ENCODE peak calls at places on chromosomes 13 and 19, in four cellular contexts. N is HL-60, U is GM12878, A is K562. I is an unnamed sample.

GRCh38 chr13:46106839-46107371 is 2.1 kb upstream of the CPB2 start:
- DNase-seq in N (no peak), U (no peak), A (no peak), I (no peak)

GRCh38 chr19:46840157-46840942 is 10.3 kb downstream of the AP2S1 start:
- DNase-seq in N (no peak), U (no peak), A (peak), I (peak)

GRCh38 chr19:45591004-45591637 is 6.5 kb upstream of the OPA3 start:
- DNase-seq in N (no peak), U (no peak), A (peak), I (no peak)

GRCh38 chr13:110512198-110512740 is 49.3 kb downstream of the RAB20 start:
- DNase-seq in N (no peak), U (no peak), A (no peak), I (no peak)

GRCh38 chr19:10604460-10604980 is 17.4 kb upstream of the AP1M2 start:
- DNase-seq in N (no peak), U (peak), A (peak), I (peak)

GRCh38 chr13:39448831-39449230 is 154.2 kb downstream of the LHFPL6 start:
- DNase-seq in N (no peak), U (no peak), A (no peak), I (no peak)

GRCh38 chr19:10815969-10816635 is 19.9 kb downstream of the TMED1 start:
- DNase-seq in N (no peak), U (no peak), A (no peak), I (no peak)

GRCh38 chr19:40740747-40741146 is 9.5 kb downstream of the ACTMAP start:
- DNase-seq in N (no peak), U (no peak), A (no peak), I (no peak)

GRCh38 chr19:44741841-44742352 is 6.6 kb upstream of the BCL3 start:
- DNase-seq in N (peak), U (no peak), A (peak), I (no peak)

GRCh38 chr19:56087647-56088346 is 33.3 kb downstream of the ZNF787 start:
- DNase-seq in N (no peak), U (no peak), A (no peak), I (peak)

GRCh38 chr13:97122381-97122996 is 99.6 kb upstream of the MBNL2 start:
- DNase-seq in N (no peak), U (no peak), A (no peak), I (no peak)

GRCh38 chr13:109199280-109199679 is 569.9 kb downstream of the MYO16 start:
- DNase-seq in N (no peak), U (no peak), A (no peak), I (no peak)

GRCh38 chr19:3222709-3223108 is 1.8 kb upstream of the CELF5 start:
- DNase-seq in N (no peak), U (no peak), A (no peak), I (no peak)

GRCh38 chr19:38721977-38722773 is 22.1 kb downstream of the CAPN12 start:
- DNase-seq in N (no peak), U (no peak), A (no peak), I (no peak)

GRCh38 chr13:109783447-109783814 is 3.0 kb downstream of the IRS2 start:
- DNase-seq in N (no peak), U (no peak), A (no peak), I (no peak)

GRCh38 chr19:17234911-17235617 is 9.0 kb downstream of the OCEL1 start:
- DNase-seq in N (no peak), U (no peak), A (peak), I (peak)

GRCh38 chr19:42229855-42230331 is 9.8 kb downstream of the ZNF526 start:
- DNase-seq in N (no peak), U (no peak), A (peak), I (no peak)

GRCh38 chr19:42515241-42515832 is 12.9 kb downstream of the CEACAM1 start:
- DNase-seq in N (no peak), U (no peak), A (no peak), I (no peak)

GRCh38 chr13:28659611-28659970 is 661 bp downstream of the POMP start:
- DNase-seq in N (no peak), U (no peak), A (peak), I (no peak)

GRCh38 chr19:34577531-34578101 is 96.1 kb downstream of the WTIP start:
- DNase-seq in N (no peak), U (no peak), A (no peak), I (no peak)

GRCh38 chr13:103351035-103351828 is 285.0 kb upstream of the SLC10A2 start:
- DNase-seq in N (no peak), U (no peak), A (no peak), I (no peak)

GRCh38 chr19:41951686-41952172 is 7.4 kb downstream of the RABAC1 start:
- DNase-seq in N (no peak), U (no peak), A (peak), I (peak)

GRCh38 chr13:96025283-96025682 is 27.9 kb downstream of the UGGT2 start:
- DNase-seq in N (no peak), U (no peak), A (no peak), I (no peak)

GRCh38 chr13:57045816-57046691 is 94.7 kb upstream of the PRR20A start:
- DNase-seq in N (no peak), U (no peak), A (no peak), I (no peak)

GRCh38 chr13:44819245-44819644 is 170.0 kb downstream of the NUFIP1 start:
- DNase-seq in N (no peak), U (no peak), A (no peak), I (no peak)

GRCh38 chr13:87893186-87893585 is 222.0 kb downstream of the SLITRK5 start:
- DNase-seq in N (no peak), U (no peak), A (no peak), I (no peak)

DNA sequence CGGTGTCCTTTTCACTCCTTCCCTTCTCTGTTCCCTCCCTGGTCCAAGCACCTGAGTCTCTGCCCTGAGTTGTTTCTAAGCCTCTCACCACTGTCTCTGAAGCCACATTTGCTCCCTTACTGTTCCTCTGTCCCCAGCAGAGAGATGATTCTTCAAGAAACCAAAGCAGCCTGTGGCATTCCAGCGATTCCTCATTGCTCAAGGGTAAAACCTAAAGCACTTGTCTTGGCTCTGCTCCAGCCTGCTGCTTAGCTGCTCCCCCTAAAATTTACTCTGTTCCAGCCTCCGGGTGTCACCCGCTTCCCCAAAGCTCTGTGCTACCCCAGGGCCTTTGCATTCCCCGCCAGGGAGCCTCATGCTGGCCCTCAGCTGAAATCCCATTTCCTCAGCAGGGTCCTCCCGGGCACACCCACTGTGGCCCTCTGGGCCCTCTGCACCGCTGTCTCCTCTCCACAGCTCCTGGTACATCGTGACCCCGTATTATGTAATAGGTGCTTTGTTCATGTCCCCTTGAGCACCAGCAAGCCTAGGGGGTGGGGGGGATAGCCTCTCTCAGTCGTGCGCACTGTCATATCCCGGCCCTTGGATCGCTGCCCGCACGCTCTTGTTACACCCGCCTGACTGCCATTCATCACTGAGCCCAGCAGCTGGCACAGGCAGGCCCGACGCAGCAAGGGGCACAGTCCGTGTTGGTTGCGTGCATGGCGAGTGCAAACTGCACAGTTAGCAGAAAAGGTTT is 15.8 kb downstream of the TECR start:
- DNase-seq in N (no peak), U (no peak), A (no peak), I (no peak)
- TF ChIP-seq SPI1 in N (no peak), U (no peak), A (no peak), I (no peak)

DNA sequence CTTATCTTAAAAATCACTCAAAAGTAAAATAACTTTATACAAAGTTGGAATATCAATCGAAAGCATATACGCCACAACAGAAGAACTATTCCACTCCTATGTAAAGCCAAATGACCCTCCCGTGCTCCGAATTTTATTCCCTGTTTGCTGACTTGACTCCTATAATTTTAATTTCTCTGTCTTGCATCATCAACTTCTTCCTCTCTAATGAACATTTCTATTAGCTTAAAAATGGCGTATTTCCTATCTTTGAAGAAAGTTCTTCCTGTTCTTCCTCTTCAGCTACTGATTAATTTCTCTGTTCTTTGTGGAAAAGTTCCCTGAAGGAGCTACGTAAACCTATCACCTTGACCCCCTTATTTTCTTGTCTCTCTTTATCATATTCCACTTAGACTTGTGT is 389.3 kb downstream of the LMO7 start:
- DNase-seq in N (no peak), U (no peak), A (no peak), I (no peak)
- TF ChIP-seq SPI1 in N (no peak), U (no peak), A (no peak), I (no peak)

GRCh38 chr13:65111223-65111622 is 2118.9 kb downstream of the PCDH9 start:
- DNase-seq in N (no peak), U (no peak), A (no peak), I (no peak)

DNA sequence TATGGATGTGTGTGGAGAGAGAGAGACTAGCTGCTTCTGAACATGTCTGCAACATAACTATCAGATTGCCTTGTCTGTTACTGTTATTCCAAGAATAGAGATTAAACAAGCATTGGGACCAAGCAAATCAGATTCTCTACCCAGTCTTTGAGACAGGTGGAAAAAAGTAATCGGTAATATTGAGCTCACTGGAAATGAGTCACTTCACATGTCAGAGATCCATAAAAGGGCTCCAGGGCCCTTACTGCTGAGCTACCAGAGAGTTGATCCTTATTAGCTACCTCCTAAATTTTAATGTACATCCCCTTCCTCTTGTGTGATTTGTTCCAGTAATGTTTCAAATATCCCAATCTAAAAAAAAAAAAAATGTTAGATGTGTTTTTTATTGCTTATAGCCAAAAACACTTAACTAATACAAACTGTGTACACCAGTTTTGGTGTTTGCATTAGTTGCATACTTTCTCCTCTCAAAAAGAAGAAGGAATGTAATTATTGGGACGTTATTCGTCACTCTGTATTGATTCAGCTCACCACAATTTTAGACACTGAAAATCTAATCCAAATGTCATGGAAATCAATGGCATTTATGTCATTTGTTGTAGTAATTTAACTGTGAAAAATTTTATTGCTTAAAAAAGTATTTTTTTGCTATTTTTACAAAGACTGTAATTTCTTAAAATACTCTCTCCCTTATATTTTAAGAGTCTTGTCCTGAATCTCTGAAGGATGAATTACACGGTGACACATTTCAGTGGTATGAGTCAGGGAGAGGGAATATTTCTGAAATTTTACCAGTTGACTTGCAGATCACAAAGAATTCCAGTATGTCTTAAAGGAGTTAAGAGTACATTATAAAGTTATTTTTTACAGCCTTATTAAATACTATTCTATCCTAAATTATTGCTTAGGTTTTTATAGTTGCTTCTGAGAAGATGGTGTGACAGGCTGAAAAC is 2117.7 kb downstream of the PCDH9 start:
- DNase-seq in N (no peak), U (no peak), A (no peak), I (no peak)
- TF ChIP-seq SPI1 in N (no peak), U (no peak), A (no peak), I (no peak)

DNA sequence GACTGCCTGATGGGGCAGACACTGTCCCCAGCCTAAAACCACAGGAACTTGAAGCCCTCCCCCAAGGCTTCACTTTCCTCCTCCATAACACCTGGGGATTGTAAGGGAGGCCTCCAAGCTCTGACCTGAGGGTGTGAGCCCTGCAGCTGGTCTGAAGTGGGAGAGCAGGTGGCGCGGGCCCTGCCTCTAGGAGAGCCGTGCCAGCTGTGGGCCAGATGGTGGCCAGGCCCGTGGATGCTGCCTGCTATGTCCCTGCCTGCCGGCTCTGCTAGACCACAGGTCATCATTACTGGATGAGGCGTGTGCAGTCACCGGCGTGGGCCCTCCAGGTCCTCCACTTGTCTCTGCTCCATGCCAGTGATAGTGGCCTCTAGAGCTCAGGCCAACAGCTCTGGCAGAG is 3.5 kb upstream of the KLHL26 start:
- DNase-seq in N (no peak), U (no peak), A (no peak), I (no peak)
- TF ChIP-seq SPI1 in N (no peak), U (no peak), A (no peak), I (no peak)

GRCh38 chr13:85313761-85314503 is 485.3 kb downstream of the SLITRK6 start:
- DNase-seq in N (no peak), U (no peak), A (no peak), I (no peak)

GRCh38 chr13:85317781-85318180 is 481.4 kb downstream of the SLITRK6 start:
- DNase-seq in N (no peak), U (no peak), A (no peak), I (no peak)

GRCh38 chr13:85312071-85312470 is 487.1 kb downstream of the SLITRK6 start:
- DNase-seq in N (no peak), U (no peak), A (no peak), I (no peak)

GRCh38 chr13:85316501-85316900 is 482.7 kb downstream of the SLITRK6 start:
- DNase-seq in N (no peak), U (no peak), A (no peak), I (no peak)

GRCh38 chr13:85314686-85315085 is 484.5 kb downstream of the SLITRK6 start:
- DNase-seq in N (no peak), U (no peak), A (no peak), I (no peak)
- TF ChIP-seq SPI1 in N (no peak), U (no peak), A (no peak), I (no peak)

GRCh38 chr13:27374650-27375049 is 49.8 kb upstream of the GTF3A start:
- DNase-seq in N (no peak), U (no peak), A (peak), I (peak)
- TF ChIP-seq SPI1 in N (no peak), U (no peak), A (no peak), I (no peak)

DNA sequence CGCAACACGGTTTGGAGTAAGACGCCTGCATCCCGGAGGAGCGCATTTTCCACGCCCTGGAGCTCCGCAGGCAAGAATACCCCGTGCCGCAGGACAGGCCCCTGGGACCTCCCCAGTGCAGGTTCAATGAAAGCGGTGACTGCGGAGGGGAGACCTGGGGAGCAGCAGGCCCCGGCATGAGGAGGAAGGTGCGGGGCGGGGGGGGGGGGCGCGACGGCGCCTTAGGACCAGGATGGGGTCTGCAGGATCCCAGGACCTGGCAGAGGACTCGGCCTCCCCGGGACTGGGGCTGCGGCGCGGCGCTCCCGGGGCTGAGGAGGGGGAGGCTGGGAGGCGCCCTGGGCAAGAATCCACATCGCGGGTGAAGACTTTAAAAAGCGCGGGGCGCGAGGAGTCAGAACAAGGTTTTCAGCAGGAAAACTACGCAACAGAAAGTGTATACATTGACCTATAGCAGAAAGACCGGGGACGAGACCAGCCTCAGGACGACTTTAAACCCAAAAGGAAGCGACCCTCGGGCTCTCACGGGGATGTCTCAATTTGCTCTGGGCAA is 428 bp downstream of the ZNF611 start:
- DNase-seq in N (peak), U (no peak), A (peak), I (no peak)
- TF ChIP-seq SPI1 in N (no peak), U (no peak), A (no peak), I (no peak)

GRCh38 chr19:18379803-18380747 is 5.9 kb upstream of the GDF15 start:
- DNase-seq in N (no peak), U (no peak), A (peak), I (no peak)
- TF ChIP-seq SPI1 in N (no peak), U (no peak), A (no peak), I (no peak)

GRCh38 chr13:98797456-98797855 is 45.0 kb upstream of the SLC15A1 start:
- DNase-seq in N (no peak), U (no peak), A (no peak), I (no peak)

GRCh38 chr13:98796798-98797197 is 44.3 kb upstream of the SLC15A1 start:
- DNase-seq in N (no peak), U (no peak), A (peak), I (no peak)

GRCh38 chr13:98795220-98795619 is 42.7 kb upstream of the SLC15A1 start:
- DNase-seq in N (no peak), U (no peak), A (no peak), I (no peak)

GRCh38 chr13:98794498-98794897 is 42.0 kb upstream of the SLC15A1 start:
- DNase-seq in N (no peak), U (no peak), A (no peak), I (no peak)

DNA sequence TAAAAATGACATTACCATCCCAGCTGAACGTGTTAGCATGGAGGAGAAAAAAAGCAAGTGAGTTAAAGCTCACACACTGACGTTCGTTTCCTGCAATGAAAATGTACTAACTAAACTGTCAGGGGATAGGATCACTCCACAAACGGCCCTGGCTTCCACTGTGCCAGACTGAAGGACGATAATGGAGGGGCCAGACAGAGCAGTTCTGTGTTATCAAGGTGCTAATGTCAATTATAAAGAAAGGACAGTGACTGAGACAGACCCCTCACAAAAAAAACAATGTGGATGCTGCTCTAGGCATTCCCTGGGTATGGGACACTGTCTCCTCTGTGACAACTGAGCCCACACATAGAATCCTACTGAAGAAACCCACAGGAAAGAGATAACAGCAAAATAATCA is 43.7 kb upstream of the SLC15A1 start:
- DNase-seq in N (no peak), U (no peak), A (no peak), I (no peak)
- TF ChIP-seq SPI1 in N (no peak), U (no peak), A (no peak), I (no peak)

I was measured in GM12891.